ENCODE peak calls at places on chromosomes 7 and 10, in ten cellular contexts. Q, B, J, A, D, N, X, Z, P and Y are unnamed samples.

GRCh38 chr10:124590216-124591122 is 128.8 kb downstream of the LHPP start:
- DNase-seq in Q (no peak), B (no peak), J (no peak), A (no peak), D (no peak), N (no peak), X (no peak), Z (no peak), P (no peak), Y (no peak)

GRCh38 chr10:59252491-59252890 is 76.0 kb downstream of the PHYHIPL start:
- DNase-seq in Q (no peak), B (no peak), J (no peak), A (no peak), D (no peak), N (no peak), X (no peak), Z (no peak), P (no peak), Y (no peak)

GRCh38 chr10:90308223-90308622 is 549.6 kb downstream of the HTR7 start:
- DNase-seq in Q (no peak), B (no peak), J (no peak), A (peak), D (no peak), N (no peak), X (no peak), Z (no peak), P (no peak), Y (no peak)

GRCh38 chr10:132133005-132133404 is 53.7 kb upstream of the DPYSL4 start:
- DNase-seq in Q (no peak), B (no peak), J (no peak), A (no peak), D (no peak), N (peak), X (no peak), Z (no peak), P (no peak), Y (no peak)

GRCh38 chr7:81710751-81711150 is 59.1 kb downstream of the HGF start:
- DNase-seq in Q (no peak), B (no peak), J (no peak), A (no peak), D (no peak), N (no peak), X (no peak), Z (no peak), P (no peak), Y (no peak)

GRCh38 chr7:106102387-106102966 is 9.6 kb downstream of the SYPL1 start:
- DNase-seq in Q (no peak), B (no peak), J (peak), A (no peak), D (no peak), N (no peak), X (no peak), Z (no peak), P (no peak), Y (no peak)

GRCh38 chr7:91912500-91912899 is 28.2 kb upstream of the AKAP9 start:
- DNase-seq in Q (no peak), B (no peak), J (no peak), A (no peak), D (no peak), N (no peak), X (no peak), Z (no peak), P (no peak), Y (no peak)

GRCh38 chr10:34607894-34608293 is 207.2 kb downstream of the PARD3 start:
- DNase-seq in Q (no peak), B (no peak), J (no peak), A (peak), D (no peak), N (no peak), X (no peak), Z (no peak), P (no peak), Y (peak)

GRCh38 chr7:156545989-156546388 is 94.6 kb upstream of the RNF32 start:
- DNase-seq in Q (no peak), B (no peak), J (no peak), A (no peak), D (no peak), N (no peak), X (no peak), Z (no peak), P (no peak), Y (peak)

GRCh38 chr10:48526846-48527505 is 77.9 kb downstream of the ARHGAP22 start:
- DNase-seq in Q (no peak), B (no peak), J (no peak), A (no peak), D (no peak), N (no peak), X (no peak), Z (no peak), P (no peak), Y (no peak)

GRCh38 chr10:68082815-68083395 is 7.8 kb upstream of the HERC4 start:
- DNase-seq in Q (no peak), B (no peak), J (peak), A (no peak), D (no peak), N (no peak), X (no peak), Z (no peak), P (peak), Y (no peak)

GRCh38 chr10:76082956-76083355 is 651.5 kb downstream of the LRMDA start:
- DNase-seq in Q (peak), B (no peak), J (no peak), A (peak), D (no peak), N (no peak), X (no peak), Z (no peak), P (no peak), Y (no peak)

GRCh38 chr7:110590415-110590814 is 500.5 kb upstream of the LRRN3 start:
- DNase-seq in Q (peak), B (no peak), J (peak), A (no peak), D (no peak), N (no peak), X (no peak), Z (no peak), P (no peak), Y (no peak)

GRCh38 chr10:83863283-83863966 is 275.9 kb upstream of the GHITM start:
- DNase-seq in Q (no peak), B (no peak), J (no peak), A (no peak), D (no peak), N (no peak), X (no peak), Z (no peak), P (no peak), Y (no peak)

GRCh38 chr10:129470103-129470851 is 3.2 kb downstream of the MGMT start:
- DNase-seq in Q (no peak), B (no peak), J (no peak), A (no peak), D (no peak), N (no peak), X (no peak), Z (no peak), P (no peak), Y (no peak)

GRCh38 chr7:44565097-44565794 is 8.5 kb downstream of the DDX56 start:
- DNase-seq in Q (peak), B (peak), J (peak), A (peak), D (peak), N (peak), X (peak), Z (peak), P (peak), Y (peak)

GRCh38 chr7:142696456-142697179 is 52.7 kb upstream of the PRSS1 start:
- DNase-seq in Q (no peak), B (no peak), J (no peak), A (no peak), D (no peak), N (no peak), X (no peak), Z (no peak), P (no peak), Y (no peak)